ENCODE peak calls at places on chromosome 9, in six cellular contexts. M is Peyer's patch, X is GM12865, F is HL-60, H is lower leg skin, T is cardiac fibroblast. W is an unnamed sample.

GRCh38 chr9:85510830-85511504 is 230.8 kb downstream of the AGTPBP1 start:
- DNase-seq in X (no peak), F (no peak), M (no peak), H (no peak), T (no peak), W (no peak)

GRCh38 chr9:135903358-135903656 is 4.0 kb downstream of the CAMSAP1 start:
- DNase-seq in T (no peak), F (no peak), X (no peak), M (no peak), H (peak), W (no peak)

GRCh38 chr9:113581865-113582697 is 118.6 kb downstream of the RGS3 start:
- DNase-seq in H (no peak), X (peak), F (peak), T (peak), M (peak), W (peak)

GRCh38 chr9:20621553-20622329 is 558 bp downstream of the MLLT3 start:
- DNase-seq in M (peak), H (peak), T (peak), F (peak), X (peak), W (peak)

GRCh38 chr9:13281356-13282016 is 2.0 kb upstream of the MPDZ start:
- DNase-seq in T (no peak), M (no peak), X (no peak), H (no peak), F (no peak), W (no peak)

GRCh38 chr9:13443380-13444271 is 164.1 kb upstream of the MPDZ start:
- DNase-seq in H (no peak), X (no peak), F (no peak), T (no peak), M (no peak), W (no peak)

GRCh38 chr9:101458955-101459631 is 23.5 kb upstream of the ALDOB start:
- DNase-seq in M (no peak), X (peak), F (no peak), T (peak), H (no peak), W (peak)

GRCh38 chr9:128610889-128611288 is 45.8 kb downstream of the DYNC2I2 start:
- DNase-seq in F (no peak), H (no peak), T (no peak), M (no peak), X (no peak), W (no peak)

GRCh38 chr9:27065288-27065687 is 43.7 kb upstream of the TEK start:
- DNase-seq in X (no peak), T (peak), H (no peak), F (no peak), M (no peak), W (no peak)

GRCh38 chr9:130023147-130023787 is 19.7 kb downstream of the FNBP1 start:
- DNase-seq in M (no peak), H (no peak), F (no peak), X (peak), T (no peak), W (no peak)

GRCh38 chr9:97954550-97954989 is 16.6 kb upstream of the HEMGN start:
- DNase-seq in X (peak), H (no peak), T (peak), F (peak), M (peak), W (no peak)

GRCh38 chr9:8492679-8493078 is 693.1 kb upstream of the DMAC1 start:
- DNase-seq in H (no peak), F (no peak), X (no peak), T (no peak), M (no peak), W (no peak)

GRCh38 chr9:112135706-112136105 is 39.4 kb downstream of the SUSD1 start:
- DNase-seq in T (no peak), H (peak), M (peak), F (no peak), X (no peak), W (no peak)

GRCh38 chr9:105150991-105151685 is 93.3 kb upstream of the SLC44A1 start:
- DNase-seq in M (no peak), H (no peak), T (peak), F (no peak), X (peak), W (no peak)

GRCh38 chr9:7146582-7146981 is 388.8 kb downstream of the KDM4C start:
- DNase-seq in X (no peak), T (no peak), M (no peak), H (no peak), F (no peak), W (no peak)

GRCh38 chr9:113919422-113919821 is 43.3 kb downstream of the ZNF618 start:
- DNase-seq in F (no peak), H (no peak), X (no peak), T (no peak), M (no peak), W (no peak)

GRCh38 chr9:110918316-110919054 is 119.8 kb downstream of the LPAR1 start:
- DNase-seq in X (peak), M (no peak), H (no peak), T (peak), F (no peak), W (no peak)

GRCh38 chr9:135087899-135088347 is 455 bp downstream of the OLFM1 start:
- DNase-seq in F (no peak), X (no peak), T (no peak), M (no peak), H (no peak), W (no peak)

GRCh38 chr9:715743-716400 is 125.6 kb upstream of the DMRT1 start:
- DNase-seq in T (peak), F (no peak), X (no peak), H (no peak), M (no peak), W (no peak)

GRCh38 chr9:98034593-98035546 is 21.7 kb upstream of the NANS start:
- DNase-seq in T (peak), X (peak), F (no peak), M (peak), H (peak), W (peak)

GRCh38 chr9:18386091-18386490 is 87.9 kb upstream of the ADAMTSL1 start:
- DNase-seq in X (no peak), T (no peak), F (no peak), M (no peak), H (no peak), W (no peak)

GRCh38 chr9:112041536-112042243 is 133.4 kb downstream of the SUSD1 start:
- DNase-seq in H (no peak), T (peak), M (no peak), F (no peak), X (no peak), W (peak)

GRCh38 chr9:124513374-124513994 is 6.3 kb upstream of the NR5A1 start:
- DNase-seq in F (peak), X (no peak), H (no peak), M (no peak), T (no peak), W (no peak)

GRCh38 chr9:128685636-128686489 is 3.2 kb upstream of the SET start:
- DNase-seq in M (peak), H (no peak), F (no peak), T (no peak), X (peak), W (no peak)

GRCh38 chr9:77989437-77989836 is 42.2 kb downstream of the GNAQ start:
- DNase-seq in X (no peak), F (no peak), H (no peak), M (no peak), T (no peak), W (no peak)

GRCh38 chr9:84301851-84302250 is 38.7 kb downstream of the SLC28A3 start:
- DNase-seq in M (no peak), F (no peak), X (no peak), T (peak), H (no peak), W (no peak)

GRCh38 chr9:71079451-71079850 is 42.0 kb downstream of the TRPM3 start:
- DNase-seq in H (no peak), X (no peak), F (no peak), M (no peak), T (peak), W (peak)

GRCh38 chr9:111743275-111743674 is 51.5 kb downstream of the SHOC1 start:
- DNase-seq in H (no peak), X (no peak), F (no peak), T (peak), M (no peak), W (no peak)

GRCh38 chr9:94630833-94631232 is 8.5 kb downstream of the FBP1 start:
- DNase-seq in T (no peak), F (no peak), X (no peak), H (no peak), M (no peak), W (no peak)

GRCh38 chr9:8106362-8106761 is 306.8 kb upstream of the DMAC1 start:
- DNase-seq in M (no peak), H (no peak), T (no peak), F (no peak), X (no peak), W (no peak)

GRCh38 chr9:89484475-89485404 is 13.2 kb downstream of the SEMA4D start:
- DNase-seq in M (no peak), T (no peak), X (peak), H (peak), F (no peak), W (no peak)
- H3K4me3 ChIP-seq in M (peak), T (no peak), X (peak), H (no peak), F (no peak), W (peak)

GRCh38 chr9:127505396-127506116 is 54.2 kb downstream of the LRSAM1 start:
- DNase-seq in T (peak), X (peak), M (no peak), H (no peak), F (no peak), W (no peak)
- TF ChIP-seq CTCF in T (peak), X (peak), M (peak), H (no peak), F (peak), W (peak)

DNA sequence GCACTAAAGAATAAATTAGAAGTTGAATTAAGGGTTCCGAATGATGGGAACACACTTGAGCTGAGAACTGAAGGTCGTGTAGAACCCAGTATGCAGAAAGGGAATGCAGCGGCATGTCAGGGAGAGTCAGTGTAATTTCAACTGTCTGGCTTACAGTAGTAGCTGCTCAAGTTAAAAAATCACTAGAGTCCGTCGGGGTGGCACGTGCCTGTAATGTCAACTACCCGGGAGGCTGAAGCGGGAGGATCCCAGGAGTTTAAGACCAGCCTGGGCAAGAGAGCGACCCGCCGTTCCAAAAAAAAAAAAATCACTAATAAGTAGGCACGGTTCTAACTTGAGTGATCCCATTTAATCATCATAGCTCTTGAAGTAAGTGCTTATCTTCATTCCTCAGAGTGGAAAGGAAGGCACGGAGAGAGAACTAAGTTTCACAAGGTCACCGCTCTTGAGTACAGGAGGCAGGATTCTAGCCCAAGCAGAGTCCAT is 935 bp downstream of the RMRP start:
- DNase-seq in X (no peak), F (no peak), T (no peak), H (no peak), M (no peak), W (no peak)
- H3K4me3 ChIP-seq in X (no peak), F (peak), T (peak), H (peak), M (peak), W (peak)

GRCh38 chr9:72753261-72753893 is 199.5 kb downstream of the ALDH1A1 start:
- DNase-seq in H (no peak), X (no peak), M (no peak), F (no peak), T (peak), W (no peak)
- TF ChIP-seq CTCF in H (no peak), X (peak), M (peak), F (peak), T (peak), W (no peak)

GRCh38 chr9:100064872-100065581 is 33.8 kb downstream of the ERP44 start:
- DNase-seq in T (peak), M (no peak), F (no peak), X (no peak), H (no peak), W (no peak)

GRCh38 chr9:100070071-100070470 is 28.7 kb downstream of the ERP44 start:
- DNase-seq in T (no peak), M (no peak), H (no peak), X (no peak), F (no peak), W (no peak)

GRCh38 chr9:100063185-100063584 is 35.6 kb downstream of the ERP44 start:
- DNase-seq in F (no peak), T (no peak), M (no peak), X (no peak), H (no peak), W (no peak)

GRCh38 chr9:100070642-100071041 is 28.2 kb downstream of the ERP44 start:
- DNase-seq in X (no peak), F (no peak), T (no peak), M (no peak), H (no peak), W (no peak)

GRCh38 chr9:100066539-100066938 is 32.3 kb downstream of the ERP44 start:
- DNase-seq in M (no peak), X (peak), T (peak), F (no peak), H (no peak), W (no peak)
- H3K4me3 ChIP-seq in M (no peak), X (no peak), T (no peak), F (no peak), H (no peak), W (no peak)

GRCh38 chr9:37029776-37030590 is 4.1 kb downstream of the PAX5 start:
- DNase-seq in F (no peak), M (no peak), X (no peak), H (peak), T (no peak), W (no peak)

GRCh38 chr9:37030591-37030939 is 3.5 kb downstream of the PAX5 start:
- DNase-seq in T (no peak), M (peak), F (no peak), H (peak), X (peak), W (no peak)

GRCh38 chr9:37028425-37029031 is 5.5 kb downstream of the PAX5 start:
- DNase-seq in T (no peak), X (peak), H (peak), F (no peak), M (no peak), W (no peak)

GRCh38 chr9:37027582-37028424 is 6.3 kb downstream of the PAX5 start:
- DNase-seq in T (peak), F (peak), X (peak), H (peak), M (peak), W (peak)

GRCh38 chr9:37029304-37029775 is 4.7 kb downstream of the PAX5 start:
- DNase-seq in H (peak), T (no peak), F (no peak), M (peak), X (peak), W (no peak)
- TF ChIP-seq CTCF in H (no peak), T (no peak), F (no peak), M (no peak), X (peak), W (no peak)

DNA sequence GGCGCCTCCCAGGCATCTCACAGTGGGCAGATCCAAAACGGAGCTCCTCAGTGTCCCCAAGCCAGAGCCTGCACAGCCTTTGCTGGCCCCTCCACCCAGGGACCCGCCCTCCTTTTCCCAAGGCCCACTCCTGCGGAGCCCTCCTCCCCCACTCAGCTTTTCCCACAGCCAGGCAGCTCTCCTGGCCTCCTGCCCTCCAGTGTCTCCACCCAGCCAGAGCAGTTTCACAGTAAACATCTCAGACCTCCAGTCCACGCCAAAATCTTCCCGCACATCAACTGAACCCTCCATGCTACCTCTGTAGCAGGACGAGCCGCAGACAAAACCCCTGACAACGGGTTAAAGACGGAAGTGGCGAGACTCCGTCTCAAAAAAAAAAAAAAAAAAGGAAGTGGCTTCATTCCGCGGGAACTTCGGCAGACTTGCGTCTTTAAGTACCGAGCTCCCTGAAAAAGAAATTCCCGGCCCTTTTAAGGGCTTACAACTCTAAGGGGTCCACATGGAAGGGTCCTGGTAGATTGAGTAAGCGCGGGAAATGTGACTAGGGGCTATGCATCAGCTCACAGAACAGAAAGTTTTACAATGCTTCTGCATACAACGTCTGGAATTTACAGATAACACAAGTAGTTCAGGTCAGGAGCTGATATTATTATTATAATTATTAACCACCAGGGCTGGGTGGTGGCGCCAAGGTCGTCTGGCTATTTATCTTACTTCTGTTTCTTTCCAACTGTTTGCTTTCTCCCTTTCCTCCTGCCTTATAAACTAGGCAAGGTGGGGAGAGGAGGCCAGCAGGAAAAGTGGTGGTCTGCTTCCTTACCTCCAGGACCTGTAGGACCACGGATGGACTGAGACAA is 11.4 kb upstream of the GRIN1 start:
- DNase-seq in T (peak), F (no peak), M (peak), X (peak), H (no peak), W (no peak)
- H3K4me3 ChIP-seq in T (peak), F (peak), M (peak), X (peak), H (no peak), W (peak)

GRCh38 chr9:91586282-91586681 is 162.7 kb upstream of the NFIL3 start:
- DNase-seq in X (peak), T (no peak), H (no peak), F (no peak), M (no peak), W (no peak)
- TF ChIP-seq CTCF in X (no peak), T (no peak), H (no peak), F (no peak), M (no peak), W (no peak)

GRCh38 chr9:91558879-91559278 is 135.2 kb upstream of the NFIL3 start:
- DNase-seq in M (no peak), X (no peak), F (no peak), H (no peak), T (peak), W (no peak)
- H3K4me3 ChIP-seq in M (no peak), X (no peak), F (no peak), H (no peak), T (no peak), W (no peak)

W was measured in HFF-Myc.